ENCODE peak calls at places on chromosomes 1 and 21, in nine cellular contexts. A, R, E, O, J, X, W, M and S are unnamed samples. For H3K4me1 and H3K27me3, the result is how much of the 10 kb centered on the place peaks cover.

GRCh38 chr1:22908880-22909426 is 63.7 kb downstream of the LACTBL1 start:
- DNase-seq in A (no peak), R (no peak), E (no peak), O (no peak), J (no peak), X (no peak), W (no peak), M (no peak), S (no peak)

GRCh38 chr1:171221665-171222591 is 26.4 kb upstream of the FMO1 start:
- DNase-seq in A (no peak), R (no peak), E (no peak), O (no peak), J (no peak), X (peak), W (peak), M (no peak), S (no peak)

GRCh38 chr1:86640161-86640560 is 64.2 kb upstream of the SH3GLB1 start:
- DNase-seq in A (no peak), R (no peak), E (no peak), O (no peak), J (no peak), X (no peak), W (no peak), M (no peak), S (no peak)

GRCh38 chr1:164768045-164768402 is 209.0 kb downstream of the PBX1 start:
- DNase-seq in A (no peak), R (no peak), E (no peak), O (no peak), J (no peak), X (peak), W (no peak), M (no peak), S (no peak)

GRCh38 chr1:99659755-99660210 is 13.9 kb downstream of the PALMD start:
- DNase-seq in A (peak), R (no peak), E (no peak), O (no peak), J (no peak), X (peak), W (peak), M (no peak), S (no peak)

GRCh38 chr1:57424231-57425027 is 569 bp upstream of the DAB1 start:
- DNase-seq in A (no peak), R (peak), E (no peak), O (peak), J (no peak), X (peak), W (peak), M (peak), S (peak)

GRCh38 chr1:156625436-156626078 is 6.3 kb downstream of the HAPLN2 start:
- DNase-seq in A (no peak), R (peak), E (peak), O (peak), J (peak), X (peak), W (peak), M (peak), S (peak)

GRCh38 chr21:33858672-33859372 is 56.8 kb downstream of the ATP5PO start:
- DNase-seq in A (no peak), R (no peak), E (no peak), O (no peak), J (no peak), X (no peak), W (no peak), M (no peak), S (no peak)

GRCh38 chr1:24771574-24771973 is 26.3 kb downstream of the CLIC4 start:
- DNase-seq in A (no peak), R (no peak), E (no peak), O (no peak), J (no peak), X (no peak), W (no peak), M (no peak), S (no peak)

GRCh38 chr1:152768847-152769533 is 6.0 kb upstream of the LCE1F start:
- DNase-seq in A (no peak), R (no peak), E (no peak), O (no peak), J (no peak), X (no peak), W (peak), M (no peak), S (no peak)

GRCh38 chr1:16442273-16442672 is 1.7 kb downstream of the NECAP2 start:
- DNase-seq in A (no peak), R (no peak), E (no peak), O (no peak), J (no peak), X (no peak), W (no peak), M (no peak), S (no peak)

GRCh38 chr1:207750901-207751300 is 953 bp upstream of the CD46 start:
- DNase-seq in A (peak), R (no peak), E (no peak), O (no peak), J (no peak), X (no peak), W (no peak), M (no peak), S (no peak)

GRCh38 chr1:58883037-58883887 is 99.4 kb upstream of the JUN start:
- DNase-seq in A (peak), R (no peak), E (peak), O (no peak), J (peak), X (peak), W (peak), M (peak), S (peak)

GRCh38 chr1:31715097-31715872 is 11.5 kb upstream of the COL16A1 start:
- DNase-seq in A (peak), R (peak), E (peak), O (peak), J (peak), X (peak), W (peak), M (peak), S (peak)

GRCh38 chr1:31523012-31523411 is 53.3 kb upstream of the TINAGL1 start:
- DNase-seq in A (peak), R (no peak), E (no peak), O (no peak), J (peak), X (peak), W (no peak), M (no peak), S (no peak)

GRCh38 chr1:162914601-162915000 is 53.6 kb upstream of the CCDC190 start:
- DNase-seq in A (no peak), R (no peak), E (no peak), O (no peak), J (no peak), X (no peak), W (no peak), M (no peak), S (no peak)

GRCh38 chr1:59452559-59452958 is 155.7 kb downstream of the FGGY start:
- DNase-seq in A (no peak), R (no peak), E (no peak), O (no peak), J (no peak), X (no peak), W (no peak), M (no peak), S (no peak)

GRCh38 chr1:87329051-87329755 is 523 bp downstream of the LMO4 start:
- DNase-seq in A (peak), R (peak), E (peak), O (peak), J (peak), X (peak), W (peak), M (peak), S (peak)

GRCh38 chr1:72670902-72671301 is 388.6 kb upstream of the NEGR1 start:
- DNase-seq in A (no peak), R (no peak), E (no peak), O (no peak), J (no peak), X (no peak), W (peak), M (no peak), S (no peak)

GRCh38 chr1:205936846-205937707 is 6.2 kb downstream of the SLC26A9 start:
- DNase-seq in A (peak), R (peak), E (no peak), O (no peak), J (no peak), X (peak), W (peak), M (no peak), S (no peak)

GRCh38 chr1:114083186-114083585 is 70.5 kb downstream of the SYT6 start:
- DNase-seq in A (peak), R (no peak), E (no peak), O (no peak), J (no peak), X (no peak), W (peak), M (no peak), S (no peak)

DNA sequence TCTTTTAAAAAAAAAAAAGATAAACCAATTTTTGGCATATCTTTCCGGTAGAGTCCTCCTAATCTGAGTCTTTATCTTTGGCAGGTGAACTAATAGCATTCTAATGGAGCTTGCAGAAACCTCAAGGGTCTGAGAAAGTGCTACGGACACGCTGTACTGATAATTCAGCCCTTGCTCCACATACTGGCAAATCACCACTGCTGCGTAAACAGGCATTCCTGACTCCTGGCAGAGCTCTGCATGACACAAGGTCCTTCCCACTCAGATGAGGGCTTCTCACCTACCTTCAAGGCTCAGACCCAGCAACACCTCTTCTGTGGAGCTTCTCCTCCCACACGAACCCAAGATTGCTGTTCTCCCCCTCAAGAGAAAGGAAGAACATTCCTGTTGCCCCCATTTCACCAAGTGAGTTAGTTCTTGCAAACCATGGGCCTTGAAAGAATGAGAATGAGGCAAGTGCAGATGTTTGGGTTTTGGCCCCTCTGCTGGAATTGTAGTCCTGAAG is 48.0 kb downstream of the LYST start:
- DNase-seq in A (no peak), R (no peak), E (no peak), O (no peak), J (no peak), X (peak), W (no peak), M (no peak), S (no peak)
- H3K4me1 ChIP-seq in A (under half), R (under half), E (under half), O (under half), J (under half), X (under half), W (under half), M (under half), S (under half)

GRCh38 chr1:26259578-26259977 is 20.3 kb upstream of the SH3BGRL3 start:
- DNase-seq in A (no peak), R (no peak), E (no peak), O (no peak), J (no peak), X (no peak), W (no peak), M (no peak), S (no peak)

GRCh38 chr1:26252718-26253117 is 18.7 kb downstream of the CEP85 start:
- DNase-seq in A (no peak), R (no peak), E (no peak), O (no peak), J (no peak), X (no peak), W (no peak), M (no peak), S (no peak)

GRCh38 chr1:26259005-26259404 is 20.9 kb upstream of the SH3BGRL3 start:
- DNase-seq in A (no peak), R (no peak), E (no peak), O (no peak), J (no peak), X (no peak), W (no peak), M (no peak), S (no peak)

DNA sequence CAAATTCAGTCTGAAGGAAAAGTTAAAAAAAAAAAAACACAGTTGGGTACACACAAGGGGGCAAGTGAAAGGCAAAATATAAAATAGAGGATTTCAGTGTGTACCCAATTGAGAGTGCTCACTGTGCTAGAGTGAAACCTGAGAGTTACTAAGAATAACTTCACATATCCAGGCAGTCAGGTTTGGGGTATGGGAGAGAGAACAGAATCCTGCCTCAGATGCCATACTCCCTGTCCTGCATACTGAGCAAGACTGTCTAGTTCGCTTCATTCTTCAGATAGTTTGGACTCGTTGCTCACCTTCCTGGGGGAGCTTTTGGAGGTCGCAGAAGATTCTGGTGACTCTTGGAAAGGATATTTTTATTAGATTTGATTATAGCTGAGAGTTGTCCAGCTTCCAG is 20.4 kb downstream of the CEP85 start:
- DNase-seq in A (no peak), R (no peak), E (no peak), O (peak), J (no peak), X (peak), W (no peak), M (no peak), S (no peak)
- H3K27ac ChIP-seq in A (no peak), R (no peak), E (no peak), O (peak), J (no peak), X (no peak), W (no peak), M (peak), S (peak)

GRCh38 chr1:50508040-50508586 is 84.9 kb upstream of the DMRTA2 start:
- DNase-seq in A (no peak), R (no peak), E (no peak), O (no peak), J (no peak), X (no peak), W (no peak), M (no peak), S (no peak)

GRCh38 chr1:50505427-50505826 is 82.2 kb upstream of the DMRTA2 start:
- DNase-seq in A (no peak), R (no peak), E (no peak), O (no peak), J (no peak), X (no peak), W (no peak), M (no peak), S (no peak)

GRCh38 chr1:50502147-50502546 is 78.9 kb upstream of the DMRTA2 start:
- DNase-seq in A (no peak), R (no peak), E (no peak), O (no peak), J (no peak), X (no peak), W (no peak), M (no peak), S (no peak)

DNA sequence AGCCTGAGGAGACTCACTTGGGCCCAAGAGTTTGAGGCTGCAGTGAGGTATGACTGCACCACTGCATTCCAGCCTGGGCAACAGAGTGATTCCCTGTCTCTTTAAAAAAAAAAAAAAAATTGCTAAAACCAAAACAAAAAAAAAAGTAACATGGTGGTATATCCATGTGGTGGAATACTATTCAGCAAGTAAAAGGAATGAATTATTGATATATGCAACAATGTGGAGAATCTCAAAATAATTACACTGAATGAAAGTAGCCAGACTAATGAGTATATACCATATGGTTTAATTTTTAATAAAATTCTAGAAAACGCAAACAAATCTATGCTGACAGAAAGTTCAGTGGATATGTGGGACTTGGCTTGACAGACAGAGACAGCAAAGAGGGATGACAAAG is 80.3 kb upstream of the DMRTA2 start:
- DNase-seq in A (no peak), R (no peak), E (no peak), O (no peak), J (no peak), X (no peak), W (no peak), M (no peak), S (no peak)
- H3K27me3 ChIP-seq in A (under half), R (under half), E (under half), O (under half), J (under half), X (under half), W (under half), M (under half), S (under half)

DNA sequence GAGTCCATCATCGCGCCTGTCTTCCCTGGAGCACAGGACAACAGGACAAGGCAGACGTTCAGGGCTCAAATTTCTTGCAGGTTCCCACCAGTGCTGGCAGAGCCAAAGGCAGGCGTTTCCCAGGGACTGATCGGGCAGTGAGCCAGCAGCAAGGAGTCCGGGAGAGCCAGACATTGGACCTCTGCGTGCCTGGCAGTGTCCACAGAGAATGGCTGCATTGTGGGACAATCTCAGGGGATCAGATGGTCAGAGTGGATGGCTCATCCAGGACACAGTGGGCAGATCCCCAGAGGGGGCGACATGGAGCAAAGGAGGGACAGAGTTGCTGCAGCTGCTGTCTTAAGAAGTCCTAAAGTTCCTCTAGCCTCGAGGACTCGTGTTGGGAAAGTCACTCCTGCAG is 4.6 kb downstream of the TMEM63A start:
- DNase-seq in A (no peak), R (no peak), E (peak), O (peak), J (peak), X (peak), W (peak), M (peak), S (peak)
- H3K4me1 ChIP-seq in A (half or more), R (half or more), E (under half), O (under half), J (under half), X (under half), W (under half), M (under half), S (under half)

DNA sequence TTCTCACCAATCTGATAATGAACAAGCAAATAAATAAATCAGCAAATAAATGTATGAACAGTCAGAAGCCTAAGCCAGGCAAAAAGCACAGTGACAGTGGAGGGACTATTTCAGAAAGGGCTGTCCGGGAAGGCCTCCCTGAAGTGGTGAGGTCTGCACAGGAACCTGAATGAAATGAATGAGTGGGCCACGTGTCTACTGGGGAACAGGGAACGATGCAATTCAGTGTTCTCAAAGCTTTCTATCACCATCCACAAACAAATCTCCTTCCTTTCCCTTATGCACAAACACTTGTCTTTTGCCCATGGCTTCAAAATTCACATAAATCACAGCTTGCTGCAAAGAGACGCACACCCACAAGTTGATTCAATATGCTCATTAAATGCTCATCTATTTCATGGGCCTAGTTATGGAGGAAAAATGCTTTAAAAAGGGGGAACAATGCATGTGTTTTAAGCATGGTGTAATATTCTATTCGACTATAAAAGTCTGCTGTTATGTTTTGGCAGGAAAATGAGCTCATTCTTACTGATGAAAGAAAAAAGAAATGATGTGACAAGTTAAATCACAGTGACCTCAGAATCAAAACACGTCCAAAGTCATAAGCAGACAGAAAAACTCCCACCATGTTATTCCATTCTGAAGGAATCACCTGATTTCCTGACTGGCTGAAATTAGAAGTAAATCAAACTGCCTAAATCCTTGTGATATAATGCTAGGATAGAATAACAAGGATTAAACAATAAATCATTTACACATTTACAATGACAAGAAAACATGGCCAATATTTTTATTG is 21.6 kb downstream of the URB1 start:
- DNase-seq in A (no peak), R (no peak), E (no peak), O (no peak), J (no peak), X (peak), W (no peak), M (no peak), S (no peak)
- H3K27ac ChIP-seq in A (peak), R (peak), E (peak), O (no peak), J (peak), X (peak), W (no peak), M (no peak), S (peak)

GRCh38 chr1:228000836-228001563 is 5.8 kb upstream of the WNT3A start:
- DNase-seq in A (no peak), R (no peak), E (no peak), O (no peak), J (peak), X (no peak), W (no peak), M (no peak), S (peak)

GRCh38 chr1:227998374-227999055 is 8.3 kb upstream of the WNT3A start:
- DNase-seq in A (no peak), R (no peak), E (no peak), O (no peak), J (peak), X (no peak), W (no peak), M (no peak), S (no peak)

GRCh38 chr1:227999056-227999930 is 7.5 kb upstream of the WNT3A start:
- DNase-seq in A (peak), R (no peak), E (peak), O (peak), J (peak), X (peak), W (peak), M (peak), S (peak)

GRCh38 chr1:228001738-228002535 is 4.9 kb upstream of the WNT3A start:
- DNase-seq in A (no peak), R (peak), E (no peak), O (no peak), J (peak), X (no peak), W (no peak), M (no peak), S (no peak)

GRCh38 chr1:228000416-228000815 is 6.4 kb upstream of the WNT3A start:
- DNase-seq in A (no peak), R (no peak), E (no peak), O (no peak), J (peak), X (no peak), W (no peak), M (no peak), S (peak)
- H3K27me3 ChIP-seq in A (under half), R (under half), E (under half), O (under half), J (under half), X (under half), W (under half), M (under half), S (under half)